ENCODE peak calls at places on chromosome 2, in nine cellular contexts. T, B, S, E, V, M, Z, Y and W are unnamed samples.

GRCh38 chr2:234632527-234633391 is 135.9 kb upstream of the ARL4C start:
- DNase-seq in T (no peak), B (no peak), S (no peak), E (no peak), V (no peak), M (no peak), Z (no peak), Y (peak; percentile 100), W (no peak)

GRCh38 chr2:210188190-210188589 is 17.0 kb upstream of the KANSL1L start:
- DNase-seq in T (no peak), B (no peak), S (no peak), E (no peak), V (no peak), M (no peak), Z (no peak), Y (no peak), W (no peak)

GRCh38 chr2:27400348-27401135 is 8.8 kb downstream of the PPM1G start:
- DNase-seq in T (no peak), B (no peak), S (no peak), E (no peak), V (no peak), M (no peak), Z (no peak), Y (no peak), W (no peak)

GRCh38 chr2:192159215-192159614 is 35.5 kb downstream of the TMEFF2 start:
- DNase-seq in T (no peak), B (no peak), S (no peak), E (no peak), V (no peak), M (no peak), Z (no peak), Y (peak; percentile 2), W (no peak)

GRCh38 chr2:190649035-190649797 is at the start of gene NAB1:
- DNase-seq in T (peak; percentile 60), B (peak; percentile 49), S (peak; percentile 65), E (peak; percentile 53), V (peak; percentile 74), M (peak; percentile 55), Z (peak; percentile 57), Y (peak; percentile 44), W (peak; percentile 41)

GRCh38 chr2:235106874-235107639 is 155.2 kb downstream of the SH3BP4 start:
- DNase-seq in T (peak; percentile 83), B (peak; percentile 71), S (peak; percentile 67), E (peak; percentile 54), V (no peak), M (peak; percentile 62), Z (peak; percentile 70), Y (peak; percentile 76), W (peak; percentile 64)

GRCh38 chr2:960064-960736 is 9.6 kb downstream of the SNTG2 start:
- DNase-seq in T (no peak), B (no peak), S (no peak), E (no peak), V (no peak), M (no peak), Z (no peak), Y (no peak), W (no peak)

GRCh38 chr2:73386894-73387636 is 1.4 kb downstream of the ALMS1 start:
- DNase-seq in T (no peak), B (no peak), S (no peak), E (peak; percentile 7), V (no peak), M (no peak), Z (no peak), Y (no peak), W (no peak)

GRCh38 chr2:2502150-2502549 is 171.1 kb upstream of the MYT1L start:
- DNase-seq in T (no peak), B (no peak), S (no peak), E (no peak), V (peak; percentile 23), M (no peak), Z (no peak), Y (no peak), W (no peak)

DNA sequence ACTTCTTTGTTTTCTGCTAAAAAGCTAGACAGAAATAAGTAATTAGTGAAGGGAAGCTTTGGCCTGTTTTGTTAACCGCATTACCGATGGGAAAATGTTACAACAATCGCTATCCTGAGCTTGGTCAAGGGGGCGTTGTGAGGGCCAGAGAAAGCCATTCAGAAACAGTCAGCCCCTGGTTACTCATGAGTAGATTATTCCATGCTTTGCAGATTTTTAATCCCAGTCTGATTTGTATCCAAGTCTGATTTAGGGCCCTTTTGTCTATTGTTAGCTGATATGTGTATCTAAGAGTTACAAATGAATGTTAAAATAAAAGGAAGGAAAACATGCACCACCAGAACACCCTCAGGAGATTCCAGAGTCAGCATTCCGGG is 99.1 kb downstream of the PRPF40A start:
- DNase-seq in T (no peak), B (no peak), S (no peak), E (no peak), V (no peak), M (no peak), Z (no peak), Y (no peak), W (no peak)
- TF ChIP-seq CTCF in T (no peak), B (no peak), S (no peak), E (no peak), V (no peak), M (no peak), Z (no peak), Y (no peak), W (no peak)

GRCh38 chr2:216151313-216152030 is 42.3 kb downstream of the XRCC5 start:
- DNase-seq in T (no peak), B (no peak), S (no peak), E (no peak), V (no peak), M (no peak), Z (no peak), Y (peak; percentile 24), W (no peak)
- TF ChIP-seq CTCF in T (no peak), B (no peak), S (peak; percentile 18), E (no peak), V (no peak), M (no peak), Z (no peak), Y (peak; percentile 27), W (no peak)

DNA sequence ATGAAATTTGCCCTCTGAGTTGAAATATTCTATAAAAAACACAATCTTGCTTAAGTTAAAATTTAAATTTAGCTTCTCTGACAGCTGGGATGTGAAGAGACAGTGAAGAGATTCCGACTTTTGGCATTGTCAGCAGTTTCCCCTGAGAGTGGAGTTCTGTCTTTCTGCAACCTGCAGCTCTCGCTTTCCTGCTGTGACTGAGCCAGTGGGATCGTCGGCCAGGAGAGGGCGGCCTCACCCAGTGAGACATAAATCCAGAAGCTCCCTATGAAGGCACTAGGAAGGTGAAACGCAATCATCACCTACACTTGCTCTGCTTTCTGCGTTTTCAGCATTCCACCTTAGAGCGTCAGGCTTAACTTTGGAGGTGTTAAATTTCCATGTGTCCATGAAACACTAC is 75.4 kb upstream of the HNMT start:
- DNase-seq in T (peak; percentile 63), B (peak; percentile 17), S (peak; percentile 76), E (no peak), V (no peak), M (peak; percentile 29), Z (no peak), Y (no peak), W (peak; percentile 40)
- TF ChIP-seq CTCF in T (peak; percentile 36), B (peak; percentile 17), S (peak; percentile 69), E (peak; percentile 41), V (no peak), M (peak; percentile 36), Z (no peak), Y (peak; percentile 29), W (peak; percentile 65)

GRCh38 chr2:178830451-178830850 is 23.2 kb upstream of the TTN start:
- DNase-seq in T (no peak), B (no peak), S (no peak), E (no peak), V (no peak), M (no peak), Z (no peak), Y (no peak), W (no peak)
- TF ChIP-seq CTCF in T (no peak), B (no peak), S (no peak), E (no peak), V (no peak), M (no peak), Z (no peak), Y (no peak), W (no peak)

DNA sequence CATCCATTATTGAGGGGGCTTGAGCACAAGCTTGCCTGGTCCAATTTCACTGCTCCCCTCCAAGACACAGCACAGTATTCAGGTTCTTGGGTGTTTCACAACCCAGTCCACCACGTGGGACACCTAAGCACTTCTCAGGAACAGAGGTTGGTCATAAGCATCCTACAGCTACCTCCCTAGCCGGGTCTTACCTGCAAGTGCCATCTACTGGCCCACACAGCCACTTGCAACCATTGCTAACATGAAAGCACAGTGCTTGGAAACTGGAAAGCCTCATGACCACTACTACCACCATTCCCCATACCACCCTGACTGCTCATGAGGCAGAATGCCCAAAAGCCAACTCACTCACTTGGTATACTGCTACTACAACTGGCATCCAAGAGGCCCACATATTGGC is 105.7 kb upstream of the RPRM start:
- DNase-seq in T (no peak), B (no peak), S (no peak), E (no peak), V (no peak), M (no peak), Z (no peak), Y (no peak), W (no peak)
- TF ChIP-seq CTCF in T (no peak), B (no peak), S (no peak), E (no peak), V (no peak), M (no peak), Z (no peak), Y (no peak), W (no peak)

GRCh38 chr2:37205689-37206341 is 9.5 kb downstream of the CEBPZOS start:
- DNase-seq in T (no peak), B (no peak), S (no peak), E (no peak), V (no peak), M (no peak), Z (no peak), Y (no peak), W (no peak)

GRCh38 chr2:37201208-37201607 is 4.9 kb downstream of the CEBPZOS start:
- DNase-seq in T (no peak), B (no peak), S (no peak), E (no peak), V (no peak), M (no peak), Z (no peak), Y (peak; percentile 55), W (no peak)

GRCh38 chr2:37203708-37204107 is 7.4 kb downstream of the CEBPZOS start:
- DNase-seq in T (no peak), B (no peak), S (no peak), E (no peak), V (no peak), M (no peak), Z (no peak), Y (no peak), W (no peak)

GRCh38 chr2:37198681-37199065 is 2.4 kb downstream of the CEBPZOS start:
- DNase-seq in T (no peak), B (no peak), S (no peak), E (no peak), V (no peak), M (no peak), Z (no peak), Y (no peak), W (no peak)

GRCh38 chr2:37201766-37202165 is 5.5 kb downstream of the CEBPZOS start:
- DNase-seq in T (no peak), B (no peak), S (no peak), E (peak; percentile 16), V (peak; percentile 57), M (no peak), Z (no peak), Y (peak; percentile 66), W (no peak)
- TF ChIP-seq CTCF in T (no peak), B (no peak), S (no peak), E (no peak), V (no peak), M (no peak), Z (no peak), Y (no peak), W (no peak)